ENCODE peak calls at places on chromosomes 3 and 15, in nine cellular contexts. One of them, this sample, is unnamed. For H3K4me1 and H3K36me3, the result is how much of the 10 kb centered on the place peaks cover.

GRCh38 chr3:192409203-192409837 is 318.0 kb downstream of the FGF12 start:
- DNase-seq in colonic mucosa: no peak
- DNase-seq in A673: no peak
- DNase-seq in mammary epithelial cell: peak
- DNase-seq in tibial artery: peak
- DNase-seq in left ventricle myocardium inferior: peak
- DNase-seq in cardiac muscle cell: peak
- DNase-seq in lower lobe of right lung: peak
- DNase-seq in GM23338: peak
- DNase-seq in this sample: no peak

GRCh38 chr15:73319460-73320245 is 49.1 kb downstream of the HCN4 start:
- DNase-seq in colonic mucosa: no peak
- DNase-seq in A673: no peak
- DNase-seq in mammary epithelial cell: no peak
- DNase-seq in tibial artery: no peak
- DNase-seq in left ventricle myocardium inferior: no peak
- DNase-seq in cardiac muscle cell: no peak
- DNase-seq in lower lobe of right lung: no peak
- DNase-seq in GM23338: no peak
- DNase-seq in this sample: no peak

GRCh38 chr3:11591401-11592266 is 52.1 kb downstream of the VGLL4 start:
- DNase-seq in colonic mucosa: peak
- DNase-seq in A673: peak
- DNase-seq in mammary epithelial cell: peak
- DNase-seq in tibial artery: peak
- DNase-seq in left ventricle myocardium inferior: peak
- DNase-seq in cardiac muscle cell: peak
- DNase-seq in lower lobe of right lung: no peak
- DNase-seq in GM23338: peak
- DNase-seq in this sample: no peak

GRCh38 chr3:171799501-171799900 is 10.8 kb downstream of the PLD1 start:
- DNase-seq in colonic mucosa: no peak
- DNase-seq in A673: no peak
- DNase-seq in mammary epithelial cell: no peak
- DNase-seq in tibial artery: no peak
- DNase-seq in left ventricle myocardium inferior: no peak
- DNase-seq in cardiac muscle cell: no peak
- DNase-seq in lower lobe of right lung: no peak
- DNase-seq in GM23338: no peak
- DNase-seq in this sample: no peak

GRCh38 chr15:89243046-89243690 is 611 bp upstream of the FANCI start:
- DNase-seq in colonic mucosa: no peak
- DNase-seq in A673: no peak
- DNase-seq in mammary epithelial cell: no peak
- DNase-seq in tibial artery: peak
- DNase-seq in left ventricle myocardium inferior: no peak
- DNase-seq in cardiac muscle cell: no peak
- DNase-seq in lower lobe of right lung: no peak
- DNase-seq in GM23338: peak
- DNase-seq in this sample: no peak

GRCh38 chr3:178966299-178967183 is 105.1 kb downstream of the ZMAT3 start:
- DNase-seq in colonic mucosa: no peak
- DNase-seq in A673: peak
- DNase-seq in mammary epithelial cell: peak
- DNase-seq in tibial artery: no peak
- DNase-seq in left ventricle myocardium inferior: peak
- DNase-seq in cardiac muscle cell: peak
- DNase-seq in lower lobe of right lung: no peak
- DNase-seq in GM23338: peak
- DNase-seq in this sample: no peak

GRCh38 chr15:72042865-72043264 is 75.1 kb downstream of the MYO9A start:
- DNase-seq in colonic mucosa: no peak
- DNase-seq in A673: no peak
- DNase-seq in mammary epithelial cell: no peak
- DNase-seq in tibial artery: no peak
- DNase-seq in left ventricle myocardium inferior: no peak
- DNase-seq in cardiac muscle cell: no peak
- DNase-seq in lower lobe of right lung: no peak
- DNase-seq in GM23338: no peak
- DNase-seq in this sample: no peak

GRCh38 chr3:153215497-153215896 is 53.5 kb downstream of the RAP2B start:
- DNase-seq in colonic mucosa: no peak
- DNase-seq in A673: no peak
- DNase-seq in mammary epithelial cell: no peak
- DNase-seq in tibial artery: no peak
- DNase-seq in left ventricle myocardium inferior: no peak
- DNase-seq in cardiac muscle cell: no peak
- DNase-seq in lower lobe of right lung: no peak
- DNase-seq in GM23338: no peak
- DNase-seq in this sample: no peak

GRCh38 chr3:185940951-185941350 is 3.1 kb upstream of the TRA2B start:
- DNase-seq in colonic mucosa: no peak
- DNase-seq in A673: no peak
- DNase-seq in mammary epithelial cell: peak
- DNase-seq in tibial artery: no peak
- DNase-seq in left ventricle myocardium inferior: no peak
- DNase-seq in cardiac muscle cell: no peak
- DNase-seq in lower lobe of right lung: no peak
- DNase-seq in GM23338: no peak
- DNase-seq in this sample: no peak

GRCh38 chr3:52468336-52468735 is 12.9 kb downstream of the NISCH start:
- DNase-seq in colonic mucosa: no peak
- DNase-seq in A673: peak
- DNase-seq in mammary epithelial cell: no peak
- DNase-seq in tibial artery: no peak
- DNase-seq in left ventricle myocardium inferior: no peak
- DNase-seq in cardiac muscle cell: no peak
- DNase-seq in lower lobe of right lung: no peak
- DNase-seq in GM23338: no peak
- DNase-seq in this sample: no peak
- H3K4me1 ChIP-seq in colonic mucosa: under half
- H3K4me1 ChIP-seq in A673: under half
- H3K4me1 ChIP-seq in mammary epithelial cell: under half
- H3K4me1 ChIP-seq in tibial artery: under half
- H3K4me1 ChIP-seq in left ventricle myocardium inferior: half or more
- H3K4me1 ChIP-seq in cardiac muscle cell: under half
- H3K4me1 ChIP-seq in lower lobe of right lung: under half
- H3K4me1 ChIP-seq in GM23338: under half
- H3K4me1 ChIP-seq in this sample: under half

DNA sequence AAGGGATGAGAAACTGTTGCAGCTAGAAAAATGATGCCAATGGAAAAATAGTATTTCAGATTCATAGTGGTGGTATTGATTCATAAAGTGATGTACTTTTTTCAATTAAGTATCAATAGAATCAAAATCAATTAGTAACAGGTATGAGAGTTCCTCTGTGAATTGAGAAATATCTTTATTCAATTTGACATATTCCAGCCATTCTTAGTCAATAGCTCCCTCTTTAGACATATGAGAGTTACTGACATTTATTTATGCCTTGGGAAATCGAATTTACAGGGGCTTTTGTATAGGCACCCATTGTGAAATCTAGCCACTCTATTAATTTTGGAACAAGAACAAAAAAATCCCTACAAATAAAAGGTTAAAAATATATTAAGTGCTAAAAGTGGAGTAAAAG is 386.9 kb upstream of the CNTN3 start:
- DNase-seq in colonic mucosa: no peak
- DNase-seq in A673: peak
- DNase-seq in mammary epithelial cell: peak
- DNase-seq in tibial artery: no peak
- DNase-seq in left ventricle myocardium inferior: no peak
- DNase-seq in cardiac muscle cell: peak
- DNase-seq in lower lobe of right lung: no peak
- DNase-seq in GM23338: peak
- DNase-seq in this sample: no peak
- TF ChIP-seq CTCF in colonic mucosa: no peak
- TF ChIP-seq CTCF in A673: peak
- TF ChIP-seq CTCF in mammary epithelial cell: peak
- TF ChIP-seq CTCF in tibial artery: no peak
- TF ChIP-seq CTCF in left ventricle myocardium inferior: peak
- TF ChIP-seq CTCF in cardiac muscle cell: peak
- TF ChIP-seq CTCF in lower lobe of right lung: peak
- TF ChIP-seq CTCF in GM23338: peak
- TF ChIP-seq CTCF in this sample: peak

GRCh38 chr15:75371901-75372688 is 3.7 kb upstream of the MAN2C1 start:
- DNase-seq in colonic mucosa: no peak
- DNase-seq in A673: no peak
- DNase-seq in mammary epithelial cell: no peak
- DNase-seq in tibial artery: no peak
- DNase-seq in left ventricle myocardium inferior: no peak
- DNase-seq in cardiac muscle cell: no peak
- DNase-seq in lower lobe of right lung: no peak
- DNase-seq in GM23338: no peak
- DNase-seq in this sample: no peak
- H3K36me3 ChIP-seq in colonic mucosa: under half
- H3K36me3 ChIP-seq in A673: half or more
- H3K36me3 ChIP-seq in mammary epithelial cell: under half
- H3K36me3 ChIP-seq in tibial artery: under half
- H3K36me3 ChIP-seq in left ventricle myocardium inferior: half or more
- H3K36me3 ChIP-seq in cardiac muscle cell: under half
- H3K36me3 ChIP-seq in lower lobe of right lung: half or more
- H3K36me3 ChIP-seq in GM23338: under half
- H3K36me3 ChIP-seq in this sample: under half

DNA sequence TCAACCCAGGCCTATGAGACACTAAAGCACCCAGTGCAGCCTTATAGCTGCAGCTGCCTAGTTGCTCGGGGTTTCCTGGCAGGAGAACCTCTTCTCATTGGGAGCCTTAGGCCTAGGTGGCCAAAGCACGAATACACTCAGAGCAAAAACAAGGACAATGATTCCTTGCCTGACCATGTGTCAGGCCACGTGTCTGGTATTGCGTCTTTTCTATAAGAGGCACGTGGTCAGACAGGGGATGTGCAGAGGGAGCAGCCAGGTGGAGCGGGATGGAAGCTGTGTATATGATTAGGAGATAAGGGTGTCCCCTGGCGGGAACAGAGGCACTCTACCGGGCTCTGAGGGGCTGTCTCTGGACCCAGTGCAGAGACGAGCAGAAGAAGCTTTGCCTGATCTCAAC is 26.4 kb downstream of the SLC22A14 start:
- DNase-seq in colonic mucosa: no peak
- DNase-seq in A673: no peak
- DNase-seq in mammary epithelial cell: no peak
- DNase-seq in tibial artery: no peak
- DNase-seq in left ventricle myocardium inferior: no peak
- DNase-seq in cardiac muscle cell: no peak
- DNase-seq in lower lobe of right lung: no peak
- DNase-seq in GM23338: no peak
- DNase-seq in this sample: no peak
- H3K4me1 ChIP-seq in colonic mucosa: under half
- H3K4me1 ChIP-seq in A673: under half
- H3K4me1 ChIP-seq in mammary epithelial cell: under half
- H3K4me1 ChIP-seq in tibial artery: under half
- H3K4me1 ChIP-seq in left ventricle myocardium inferior: under half
- H3K4me1 ChIP-seq in cardiac muscle cell: under half
- H3K4me1 ChIP-seq in lower lobe of right lung: under half
- H3K4me1 ChIP-seq in GM23338: under half
- H3K4me1 ChIP-seq in this sample: under half

DNA sequence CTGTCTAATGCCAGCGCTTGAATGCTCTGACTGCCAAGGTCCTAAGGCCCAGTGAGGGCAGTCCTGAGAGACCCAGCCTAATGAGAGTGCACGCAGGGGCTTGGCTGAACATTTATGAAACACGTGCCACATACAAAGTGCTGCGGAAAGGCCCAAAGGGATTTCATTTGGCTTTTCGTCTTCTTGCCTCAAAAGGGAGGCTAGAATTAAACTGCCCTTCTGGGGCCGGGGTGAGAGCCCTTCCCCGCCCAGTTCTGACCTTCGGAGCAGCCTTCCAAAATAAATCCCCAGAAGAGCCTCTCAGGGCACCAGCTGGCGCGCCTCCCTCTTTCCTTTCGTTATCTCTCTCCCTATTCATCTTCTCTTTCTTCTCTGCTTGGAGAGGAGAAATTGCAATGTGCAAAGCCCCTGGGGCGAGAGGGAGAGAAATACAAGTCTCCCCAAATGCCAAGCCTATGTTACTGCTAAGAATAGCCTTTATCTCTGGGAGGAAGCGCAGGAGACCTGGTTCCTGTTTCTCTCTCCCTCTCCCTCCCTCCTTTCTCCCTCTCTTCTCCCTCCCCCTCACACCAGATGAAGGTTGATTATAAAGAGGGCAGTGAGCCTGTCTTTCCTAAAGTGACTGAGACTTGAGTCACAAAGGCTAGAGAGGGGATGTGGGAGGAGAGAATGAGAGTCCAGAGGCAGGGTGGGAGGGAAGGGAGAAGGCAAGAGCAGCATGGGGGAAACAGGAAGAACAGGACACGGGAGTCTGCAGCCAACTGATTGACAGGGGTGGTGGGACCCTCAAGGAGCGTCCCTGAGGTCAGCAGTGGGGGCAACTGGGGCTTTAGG is 36.7 kb upstream of the NDUFB4 start:
- DNase-seq in colonic mucosa: no peak
- DNase-seq in A673: peak
- DNase-seq in mammary epithelial cell: peak
- DNase-seq in tibial artery: peak
- DNase-seq in left ventricle myocardium inferior: peak
- DNase-seq in cardiac muscle cell: peak
- DNase-seq in lower lobe of right lung: peak
- DNase-seq in GM23338: peak
- DNase-seq in this sample: no peak
- TF ChIP-seq CTCF in colonic mucosa: no peak
- TF ChIP-seq CTCF in A673: no peak
- TF ChIP-seq CTCF in mammary epithelial cell: no peak
- TF ChIP-seq CTCF in tibial artery: no peak
- TF ChIP-seq CTCF in left ventricle myocardium inferior: peak
- TF ChIP-seq CTCF in cardiac muscle cell: no peak
- TF ChIP-seq CTCF in lower lobe of right lung: peak
- TF ChIP-seq CTCF in GM23338: no peak
- TF ChIP-seq CTCF in this sample: peak

DNA sequence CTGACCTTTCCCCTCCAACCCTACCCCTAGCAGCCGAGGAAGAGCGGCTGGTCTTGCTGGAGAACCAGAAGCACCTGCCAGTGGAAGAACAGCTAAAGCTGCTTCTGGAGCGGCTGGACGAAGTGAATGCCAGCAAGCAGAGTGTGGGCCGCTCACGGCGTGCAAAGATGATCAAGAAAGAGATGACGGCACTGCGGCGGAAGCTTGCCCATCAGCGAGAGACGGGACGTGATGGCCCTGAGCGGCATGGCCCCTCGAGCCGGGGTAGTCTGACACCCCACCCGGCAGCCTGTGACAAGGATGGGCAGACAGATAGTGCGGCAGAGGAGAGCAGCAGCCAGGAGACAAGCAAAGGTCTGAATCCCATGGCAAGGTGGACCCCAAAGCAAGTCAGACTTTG is 6.2 kb upstream of the OGG1 start:
- DNase-seq in colonic mucosa: no peak
- DNase-seq in A673: no peak
- DNase-seq in mammary epithelial cell: no peak
- DNase-seq in tibial artery: no peak
- DNase-seq in left ventricle myocardium inferior: no peak
- DNase-seq in cardiac muscle cell: no peak
- DNase-seq in lower lobe of right lung: no peak
- DNase-seq in GM23338: no peak
- DNase-seq in this sample: no peak
- H3K36me3 ChIP-seq in colonic mucosa: under half
- H3K36me3 ChIP-seq in A673: half or more
- H3K36me3 ChIP-seq in mammary epithelial cell: half or more
- H3K36me3 ChIP-seq in tibial artery: half or more
- H3K36me3 ChIP-seq in left ventricle myocardium inferior: half or more
- H3K36me3 ChIP-seq in cardiac muscle cell: half or more
- H3K36me3 ChIP-seq in lower lobe of right lung: half or more
- H3K36me3 ChIP-seq in GM23338: under half
- H3K36me3 ChIP-seq in this sample: half or more